ENCODE peak calls at places on chromosome 5, in seven cellular contexts. One of them, this sample, is unnamed.

GRCh38 chr5:143023447-143024096 is 253.4 kb downstream of the ARHGAP26 start:
- DNase-seq in right lobe of liver: no peak
- DNase-seq in HepG2: no peak
- DNase-seq in testis: peak
- DNase-seq in AG10803: no peak
- DNase-seq in ovary: no peak
- DNase-seq in heart left ventricle: peak
- DNase-seq in this sample: peak

GRCh38 chr5:89582768-89583339 is 699.9 kb upstream of the MEF2C start:
- DNase-seq in right lobe of liver: no peak
- DNase-seq in HepG2: no peak
- DNase-seq in testis: no peak
- DNase-seq in AG10803: peak
- DNase-seq in ovary: no peak
- DNase-seq in heart left ventricle: no peak
- DNase-seq in this sample: no peak

GRCh38 chr5:123157797-123158528 is 68.9 kb downstream of the PRDM6 start:
- DNase-seq in right lobe of liver: no peak
- DNase-seq in HepG2: no peak
- DNase-seq in testis: no peak
- DNase-seq in AG10803: peak
- DNase-seq in ovary: no peak
- DNase-seq in heart left ventricle: no peak
- DNase-seq in this sample: peak

GRCh38 chr5:131242728-131243255 is 21.1 kb upstream of the CDC42SE2 start:
- DNase-seq in right lobe of liver: no peak
- DNase-seq in HepG2: no peak
- DNase-seq in testis: no peak
- DNase-seq in AG10803: peak
- DNase-seq in ovary: no peak
- DNase-seq in heart left ventricle: no peak
- DNase-seq in this sample: peak

GRCh38 chr5:62143268-62144229 is 162.5 kb upstream of the KIF2A start:
- DNase-seq in right lobe of liver: no peak
- DNase-seq in HepG2: peak
- DNase-seq in testis: no peak
- DNase-seq in AG10803: peak
- DNase-seq in ovary: no peak
- DNase-seq in heart left ventricle: no peak
- DNase-seq in this sample: peak

GRCh38 chr5:179801304-179802206 is 5.1 kb downstream of the MGAT4B start:
- DNase-seq in right lobe of liver: peak
- DNase-seq in HepG2: peak
- DNase-seq in testis: peak
- DNase-seq in AG10803: peak
- DNase-seq in ovary: peak
- DNase-seq in heart left ventricle: peak
- DNase-seq in this sample: peak

GRCh38 chr5:41211417-41211816 is 1.9 kb downstream of the C6 start:
- DNase-seq in right lobe of liver: no peak
- DNase-seq in HepG2: no peak
- DNase-seq in testis: no peak
- DNase-seq in AG10803: no peak
- DNase-seq in ovary: no peak
- DNase-seq in heart left ventricle: no peak
- DNase-seq in this sample: no peak

GRCh38 chr5:43037929-43038510 is 2.1 kb downstream of the ANXA2R start:
- DNase-seq in right lobe of liver: no peak
- DNase-seq in HepG2: no peak
- DNase-seq in testis: no peak
- DNase-seq in AG10803: peak
- DNase-seq in ovary: no peak
- DNase-seq in heart left ventricle: peak
- DNase-seq in this sample: peak

GRCh38 chr5:145554399-145554798 is 280.7 kb downstream of the PRELID2 start:
- DNase-seq in right lobe of liver: no peak
- DNase-seq in HepG2: no peak
- DNase-seq in testis: no peak
- DNase-seq in AG10803: peak
- DNase-seq in ovary: no peak
- DNase-seq in heart left ventricle: no peak
- DNase-seq in this sample: peak

GRCh38 chr5:131252824-131253171 is 11.1 kb upstream of the CDC42SE2 start:
- DNase-seq in right lobe of liver: peak
- DNase-seq in HepG2: no peak
- DNase-seq in testis: peak
- DNase-seq in AG10803: no peak
- DNase-seq in ovary: no peak
- DNase-seq in heart left ventricle: peak
- DNase-seq in this sample: no peak

GRCh38 chr5:27472000-27472763 is 433.8 kb upstream of the CDH9 start:
- DNase-seq in right lobe of liver: peak
- DNase-seq in HepG2: peak
- DNase-seq in testis: peak
- DNase-seq in AG10803: peak
- DNase-seq in ovary: no peak
- DNase-seq in heart left ventricle: no peak
- DNase-seq in this sample: peak

GRCh38 chr5:116557669-116558271 is 16.9 kb downstream of the SEMA6A start:
- DNase-seq in right lobe of liver: no peak
- DNase-seq in HepG2: peak
- DNase-seq in testis: no peak
- DNase-seq in AG10803: peak
- DNase-seq in ovary: no peak
- DNase-seq in heart left ventricle: no peak
- DNase-seq in this sample: peak

GRCh38 chr5:131587541-131587940 is 47.5 kb downstream of the RAPGEF6 start:
- DNase-seq in right lobe of liver: no peak
- DNase-seq in HepG2: no peak
- DNase-seq in testis: no peak
- DNase-seq in AG10803: peak
- DNase-seq in ovary: no peak
- DNase-seq in heart left ventricle: no peak
- DNase-seq in this sample: no peak

GRCh38 chr5:113397046-113397445 is 37.7 kb downstream of the TSSK1B start:
- DNase-seq in right lobe of liver: no peak
- DNase-seq in HepG2: no peak
- DNase-seq in testis: no peak
- DNase-seq in AG10803: no peak
- DNase-seq in ovary: no peak
- DNase-seq in heart left ventricle: no peak
- DNase-seq in this sample: no peak

GRCh38 chr5:109141499-109142200 is 268.1 kb downstream of the PJA2 start:
- DNase-seq in right lobe of liver: no peak
- DNase-seq in HepG2: no peak
- DNase-seq in testis: no peak
- DNase-seq in AG10803: no peak
- DNase-seq in ovary: no peak
- DNase-seq in heart left ventricle: no peak
- DNase-seq in this sample: no peak

GRCh38 chr5:96961053-96961452 is 25.2 kb downstream of the LNPEP start:
- DNase-seq in right lobe of liver: no peak
- DNase-seq in HepG2: no peak
- DNase-seq in testis: no peak
- DNase-seq in AG10803: no peak
- DNase-seq in ovary: no peak
- DNase-seq in heart left ventricle: no peak
- DNase-seq in this sample: peak

GRCh38 chr5:15004506-15004905 is 132.9 kb upstream of the ANKH start:
- DNase-seq in right lobe of liver: no peak
- DNase-seq in HepG2: no peak
- DNase-seq in testis: no peak
- DNase-seq in AG10803: no peak
- DNase-seq in ovary: no peak
- DNase-seq in heart left ventricle: no peak
- DNase-seq in this sample: no peak

GRCh38 chr5:124642148-124642547 is 104.3 kb downstream of the ZNF608 start:
- DNase-seq in right lobe of liver: no peak
- DNase-seq in HepG2: no peak
- DNase-seq in testis: peak
- DNase-seq in AG10803: no peak
- DNase-seq in ovary: no peak
- DNase-seq in heart left ventricle: no peak
- DNase-seq in this sample: no peak

GRCh38 chr5:77645158-77645994 is 6.9 kb upstream of the OTP start:
- DNase-seq in right lobe of liver: no peak
- DNase-seq in HepG2: peak
- DNase-seq in testis: no peak
- DNase-seq in AG10803: no peak
- DNase-seq in ovary: no peak
- DNase-seq in heart left ventricle: no peak
- DNase-seq in this sample: no peak

GRCh38 chr5:35129921-35130485 is 82.3 kb upstream of the AGXT2 start:
- DNase-seq in right lobe of liver: peak
- DNase-seq in HepG2: no peak
- DNase-seq in testis: no peak
- DNase-seq in AG10803: peak
- DNase-seq in ovary: no peak
- DNase-seq in heart left ventricle: no peak
- DNase-seq in this sample: no peak

GRCh38 chr5:102638912-102639652 is 116.0 kb upstream of the PAM start:
- DNase-seq in right lobe of liver: no peak
- DNase-seq in HepG2: no peak
- DNase-seq in testis: no peak
- DNase-seq in AG10803: peak
- DNase-seq in ovary: no peak
- DNase-seq in heart left ventricle: no peak
- DNase-seq in this sample: no peak

GRCh38 chr5:5886812-5887486 is 464.5 kb downstream of the ICE1 start:
- DNase-seq in right lobe of liver: peak
- DNase-seq in HepG2: peak
- DNase-seq in testis: peak
- DNase-seq in AG10803: no peak
- DNase-seq in ovary: no peak
- DNase-seq in heart left ventricle: no peak
- DNase-seq in this sample: no peak

GRCh38 chr5:35741126-35741711 is 115.5 kb upstream of the IL7R start:
- DNase-seq in right lobe of liver: peak
- DNase-seq in HepG2: peak
- DNase-seq in testis: no peak
- DNase-seq in AG10803: peak
- DNase-seq in ovary: no peak
- DNase-seq in heart left ventricle: no peak
- DNase-seq in this sample: peak

GRCh38 chr5:94776167-94776566 is 157.7 kb downstream of the SLF1 start:
- DNase-seq in right lobe of liver: no peak
- DNase-seq in HepG2: no peak
- DNase-seq in testis: no peak
- DNase-seq in AG10803: peak
- DNase-seq in ovary: no peak
- DNase-seq in heart left ventricle: no peak
- DNase-seq in this sample: no peak

GRCh38 chr5:103347729-103348128 is 89.2 kb downstream of the MACIR start:
- DNase-seq in right lobe of liver: no peak
- DNase-seq in HepG2: peak
- DNase-seq in testis: no peak
- DNase-seq in AG10803: no peak
- DNase-seq in ovary: no peak
- DNase-seq in heart left ventricle: no peak
- DNase-seq in this sample: no peak

GRCh38 chr5:180315762-180316212 is 23.9 kb upstream of the MAPK9 start:
- DNase-seq in right lobe of liver: peak
- DNase-seq in HepG2: peak
- DNase-seq in testis: peak
- DNase-seq in AG10803: peak
- DNase-seq in ovary: peak
- DNase-seq in heart left ventricle: peak
- DNase-seq in this sample: peak

GRCh38 chr5:113478691-113479090 is 9.6 kb downstream of the MCC start:
- DNase-seq in right lobe of liver: no peak
- DNase-seq in HepG2: no peak
- DNase-seq in testis: no peak
- DNase-seq in AG10803: no peak
- DNase-seq in ovary: no peak
- DNase-seq in heart left ventricle: no peak
- DNase-seq in this sample: peak

DNA sequence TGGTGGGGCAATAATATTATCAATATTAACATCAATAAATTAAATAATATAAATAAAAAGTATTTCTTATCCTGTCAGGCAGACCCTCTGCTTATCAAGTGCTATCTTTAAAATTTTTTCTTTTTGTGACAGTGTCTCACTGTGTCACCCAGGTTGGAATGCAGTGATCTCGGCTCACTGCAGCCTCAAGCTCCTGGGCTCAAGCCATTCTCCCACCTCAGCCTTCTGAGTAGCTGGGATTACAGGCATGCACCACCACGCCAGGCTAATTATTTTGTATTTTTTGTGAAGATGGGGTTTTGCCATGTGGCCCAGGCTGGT is 53.2 kb downstream of the NDST1 start:
- DNase-seq in right lobe of liver: no peak
- DNase-seq in HepG2: no peak
- DNase-seq in testis: no peak
- DNase-seq in AG10803: no peak
- DNase-seq in ovary: no peak
- DNase-seq in heart left ventricle: no peak
- DNase-seq in this sample: no peak
- TF ChIP-seq CTCF in right lobe of liver: no peak
- TF ChIP-seq CTCF in HepG2: no peak
- TF ChIP-seq CTCF in testis: no peak
- TF ChIP-seq CTCF in AG10803: no peak
- TF ChIP-seq CTCF in ovary: no peak
- TF ChIP-seq CTCF in heart left ventricle: no peak
- TF ChIP-seq CTCF in this sample: no peak

GRCh38 chr5:157597277-157597676 is 21.7 kb upstream of the ADAM19 start:
- DNase-seq in right lobe of liver: no peak
- DNase-seq in HepG2: peak
- DNase-seq in testis: no peak
- DNase-seq in AG10803: no peak
- DNase-seq in ovary: no peak
- DNase-seq in heart left ventricle: no peak
- DNase-seq in this sample: no peak
- TF ChIP-seq CTCF in right lobe of liver: no peak
- TF ChIP-seq CTCF in HepG2: no peak
- TF ChIP-seq CTCF in testis: no peak
- TF ChIP-seq CTCF in AG10803: no peak
- TF ChIP-seq CTCF in ovary: no peak
- TF ChIP-seq CTCF in heart left ventricle: no peak
- TF ChIP-seq CTCF in this sample: no peak

DNA sequence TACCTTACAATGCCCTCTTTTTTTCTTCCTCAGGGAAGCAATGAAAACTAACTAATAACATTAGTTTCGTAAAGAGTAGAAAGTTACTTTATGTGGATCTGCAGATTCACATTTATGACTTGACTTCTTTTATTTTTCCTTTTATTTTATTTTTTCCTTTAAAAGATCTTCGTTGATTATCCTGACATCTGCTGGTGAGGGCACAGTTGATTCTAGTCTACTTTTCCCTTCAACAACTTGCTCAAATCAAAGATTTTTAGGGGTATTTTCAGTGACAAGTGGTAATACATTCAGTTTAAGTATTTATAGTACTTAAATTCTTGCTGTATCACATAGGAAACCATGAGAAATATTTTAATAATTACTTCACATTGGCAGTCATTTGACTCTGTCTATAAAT is 4.9 kb downstream of the EDIL3 start:
- DNase-seq in right lobe of liver: no peak
- DNase-seq in HepG2: no peak
- DNase-seq in testis: no peak
- DNase-seq in AG10803: no peak
- DNase-seq in ovary: no peak
- DNase-seq in heart left ventricle: no peak
- DNase-seq in this sample: no peak
- TF ChIP-seq CTCF in right lobe of liver: no peak
- TF ChIP-seq CTCF in HepG2: no peak
- TF ChIP-seq CTCF in testis: no peak
- TF ChIP-seq CTCF in AG10803: peak
- TF ChIP-seq CTCF in ovary: no peak
- TF ChIP-seq CTCF in heart left ventricle: no peak
- TF ChIP-seq CTCF in this sample: no peak

GRCh38 chr5:175460126-175460525 is 16.1 kb upstream of the DRD1 start:
- DNase-seq in right lobe of liver: no peak
- DNase-seq in HepG2: no peak
- DNase-seq in testis: no peak
- DNase-seq in AG10803: no peak
- DNase-seq in ovary: no peak
- DNase-seq in heart left ventricle: no peak
- DNase-seq in this sample: peak
- TF ChIP-seq CTCF in right lobe of liver: peak
- TF ChIP-seq CTCF in HepG2: peak
- TF ChIP-seq CTCF in testis: no peak
- TF ChIP-seq CTCF in AG10803: peak
- TF ChIP-seq CTCF in ovary: no peak
- TF ChIP-seq CTCF in heart left ventricle: no peak
- TF ChIP-seq CTCF in this sample: peak